ENCODE peak calls at places on chromosomes 11 and 22, in seven cellular contexts. A is MM.1S, Z is GM23338, L is HCT116, P is HepG2, X is mammary epithelial cell, Q is GM23248. U is an unnamed sample.

GRCh38 chr11:65917077-65917433 is 1.8 kb downstream of the C11orf68 start:
- DNase-seq in X (no peak), P (no peak), Z (no peak), L (no peak), Q (no peak), A (no peak), U (no peak)

GRCh38 chr11:118619444-118620205 is 12.2 kb downstream of the PHLDB1 start:
- DNase-seq in P (no peak), Z (no peak), Q (peak), X (peak), L (no peak), A (no peak), U (peak)

GRCh38 chr11:132744771-132745170 is 787.5 kb downstream of the OPCML start:
- DNase-seq in Z (no peak), P (no peak), Q (peak), X (no peak), A (no peak), L (no peak), U (no peak)

GRCh38 chr11:64854534-64855502 is 10.4 kb upstream of the CDC42BPG start:
- DNase-seq in X (peak), A (no peak), P (peak), L (peak), Z (no peak), Q (peak), U (peak)

GRCh38 chr22:26777402-26777801 is 120.0 kb downstream of the MIAT start:
- DNase-seq in X (no peak), Z (peak), P (no peak), Q (peak), L (no peak), A (no peak), U (no peak)

GRCh38 chr11:67507242-67507890 is 596 bp downstream of the CDK2AP2 start:
- DNase-seq in L (peak), P (no peak), A (peak), Z (peak), X (no peak), Q (peak), U (peak)

GRCh38 chr11:126452718-126453117 is 97.2 kb downstream of the ST3GAL4 start:
- DNase-seq in X (no peak), A (no peak), Z (peak), P (no peak), L (no peak), Q (no peak), U (no peak)

GRCh38 chr22:43289976-43290663 is 53.1 kb downstream of the SCUBE1 start:
- DNase-seq in L (no peak), X (peak), Q (peak), P (no peak), Z (no peak), A (no peak), U (peak)

GRCh38 chr11:70597006-70597555 is 198.8 kb downstream of the CTTN start:
- DNase-seq in P (no peak), A (no peak), L (no peak), Q (no peak), Z (no peak), X (no peak), U (no peak)

GRCh38 chr11:100789500-100789899 is 102.4 kb downstream of the ARHGAP42 start:
- DNase-seq in L (no peak), P (peak), X (no peak), Q (no peak), Z (no peak), A (no peak), U (peak)

GRCh38 chr11:58888579-58888978 is 44.1 kb upstream of the GLYATL2 start:
- DNase-seq in A (no peak), L (no peak), X (no peak), Z (no peak), Q (no peak), P (no peak), U (no peak)

GRCh38 chr22:47548953-47549740 is 786.7 kb downstream of the TBC1D22A start:
- DNase-seq in A (no peak), Z (no peak), X (no peak), Q (no peak), L (no peak), P (no peak), U (no peak)

GRCh38 chr11:86463955-86464354 is 89.3 kb downstream of the CCDC81 start:
- DNase-seq in A (no peak), Q (no peak), X (no peak), L (no peak), P (no peak), Z (no peak), U (no peak)

GRCh38 chr11:8317164-8317563 is 53.5 kb upstream of the LMO1 start:
- DNase-seq in X (no peak), A (no peak), L (no peak), Z (no peak), Q (peak), P (no peak), U (peak)

GRCh38 chr11:133951484-133952198 is 5.1 kb downstream of the IGSF9B start:
- DNase-seq in L (no peak), X (no peak), Q (peak), P (no peak), A (no peak), Z (peak), U (no peak)

GRCh38 chr11:65403607-65404121 is 17.2 kb downstream of the FRMD8 start:
- DNase-seq in Q (no peak), A (no peak), X (no peak), L (no peak), Z (no peak), P (no peak), U (no peak)

GRCh38 chr11:69841859-69842698 is 22.9 kb upstream of the FGF3 start:
- DNase-seq in X (no peak), L (peak), Q (peak), Z (peak), A (peak), P (no peak), U (no peak)

GRCh38 chr11:95549276-95549675 is 240.3 kb downstream of the FAM76B start:
- DNase-seq in Z (no peak), A (no peak), L (no peak), P (no peak), Q (no peak), X (no peak), U (no peak)

GRCh38 chr11:12494699-12495098 is 117.3 kb downstream of the PARVA start:
- DNase-seq in P (no peak), L (no peak), Z (no peak), Q (peak), X (no peak), A (no peak), U (peak)

GRCh38 chr11:46917109-46918086 is 952 bp downstream of the LRP4 start:
- DNase-seq in A (no peak), Q (peak), X (no peak), L (no peak), P (peak), Z (peak), U (no peak)

GRCh38 chr22:37464181-37464580 is 22.0 kb downstream of the MFNG start:
- DNase-seq in L (no peak), Q (no peak), X (no peak), A (no peak), P (no peak), Z (no peak), U (no peak)
- H3K4me2 ChIP-seq in L (no peak), Q (no peak), X (no peak), A (no peak), P (no peak), Z (no peak), U (no peak)

GRCh38 chr22:19150482-19151328 is 613 bp upstream of the GSC2 start:
- DNase-seq in Z (no peak), A (no peak), P (no peak), X (no peak), L (no peak), Q (no peak), U (no peak)
- TF ChIP-seq EZH2 in Z (peak), A (no peak), P (no peak), X (peak), L (no peak), Q (peak), U (peak)

GRCh38 chr22:23262474-23263332 is 82.4 kb downstream of the BCR start:
- DNase-seq in P (no peak), X (no peak), L (no peak), Z (no peak), Q (no peak), A (no peak), U (no peak)

GRCh38 chr22:23259916-23260644 is 79.8 kb downstream of the BCR start:
- DNase-seq in Z (peak), Q (no peak), X (no peak), A (no peak), L (no peak), P (no peak), U (no peak)

GRCh38 chr22:23260645-23261581 is 80.6 kb downstream of the BCR start:
- DNase-seq in Z (no peak), L (no peak), Q (no peak), P (no peak), X (no peak), A (no peak), U (no peak)

GRCh38 chr22:23263651-23264555 is 83.6 kb downstream of the BCR start:
- DNase-seq in X (peak), L (no peak), P (no peak), A (no peak), Z (no peak), Q (no peak), U (no peak)

GRCh38 chr22:23261900-23262450 is 81.7 kb downstream of the BCR start:
- DNase-seq in Q (no peak), Z (no peak), A (no peak), L (no peak), P (no peak), X (no peak), U (no peak)
- H3K4me2 ChIP-seq in Q (no peak), Z (no peak), A (no peak), L (no peak), P (no peak), X (no peak), U (no peak)

GRCh38 chr11:116500833-116501622 is 271.8 kb downstream of the BUD13 start:
- DNase-seq in L (no peak), Z (peak), P (no peak), X (no peak), A (no peak), Q (no peak), U (no peak)

GRCh38 chr11:116499396-116500001 is 273.3 kb downstream of the BUD13 start:
- DNase-seq in L (peak), Q (peak), X (peak), Z (peak), P (peak), A (peak), U (peak)

GRCh38 chr11:116501728-116502127 is 271.1 kb downstream of the BUD13 start:
- DNase-seq in Z (no peak), A (no peak), L (no peak), P (no peak), X (no peak), Q (no peak), U (no peak)

GRCh38 chr11:116498161-116498560 is 274.6 kb downstream of the BUD13 start:
- DNase-seq in A (no peak), P (no peak), X (no peak), Q (no peak), L (no peak), Z (no peak), U (no peak)

GRCh38 chr11:116500002-116500832 is 272.6 kb downstream of the BUD13 start:
- DNase-seq in L (no peak), A (no peak), Q (no peak), X (no peak), Z (peak), P (no peak), U (no peak)
- TF ChIP-seq EZH2 in L (no peak), A (no peak), Q (peak), X (no peak), Z (no peak), P (no peak), U (no peak)

GRCh38 chr11:61201476-61201875 is 1.8 kb upstream of the PGA3 start:
- DNase-seq in Z (no peak), P (no peak), Q (no peak), L (no peak), X (no peak), A (peak), U (no peak)
- H3K4me2 ChIP-seq in Z (no peak), P (no peak), Q (no peak), L (no peak), X (no peak), A (no peak), U (no peak)

GRCh38 chr22:46263208-46263575 is at the start of gene PKDREJ:
- DNase-seq in Q (no peak), L (no peak), Z (no peak), P (no peak), A (no peak), X (no peak), U (no peak)
- TF ChIP-seq EZH2 in Q (no peak), L (no peak), Z (no peak), P (no peak), A (no peak), X (no peak), U (no peak)

DNA sequence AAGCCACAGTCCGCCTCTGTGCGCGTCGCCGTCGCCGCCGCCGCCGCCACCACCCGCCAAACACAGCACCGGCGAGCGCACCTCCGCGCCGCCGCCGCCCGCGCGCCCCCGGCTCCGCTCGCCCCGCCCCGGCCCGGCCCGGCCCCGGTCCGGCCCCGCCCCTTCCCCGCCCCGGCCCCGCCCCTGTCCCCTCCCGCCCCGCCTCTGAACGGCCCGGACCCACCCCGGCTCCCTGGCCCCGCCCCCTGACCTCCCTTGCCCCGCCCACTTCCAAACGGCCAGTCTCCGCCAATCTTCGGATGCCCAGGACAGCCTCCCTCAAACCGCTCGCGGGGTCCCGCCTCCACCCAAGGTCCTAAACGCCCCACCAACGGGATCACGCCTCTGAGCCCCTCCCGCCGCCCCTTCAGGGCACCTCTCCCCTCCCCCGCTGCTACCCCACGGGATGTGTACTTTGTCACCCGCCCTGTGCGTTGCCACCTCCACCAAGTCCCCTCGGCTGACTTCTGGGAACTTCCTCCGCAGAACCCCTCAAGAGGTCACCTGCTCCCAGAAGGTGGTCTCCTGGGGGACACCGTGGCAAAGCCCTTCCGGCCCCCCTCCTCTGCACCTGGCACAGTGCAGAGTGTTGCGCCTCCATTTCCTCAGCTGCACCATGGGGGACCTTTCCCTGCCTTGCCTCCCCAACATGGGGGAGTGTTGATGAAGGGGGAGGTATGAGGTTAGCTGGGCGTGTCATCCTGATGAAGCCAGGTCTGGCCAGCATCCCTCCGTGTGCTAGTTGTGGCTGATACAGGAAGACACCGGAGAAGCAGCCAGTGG is at the start of gene KIAA0930:
- DNase-seq in Z (peak), X (peak), Q (peak), L (peak), A (peak), P (peak), U (peak)
- H3K4me2 ChIP-seq in Z (peak), X (peak), Q (peak), L (peak), A (peak), P (peak), U (peak)

GRCh38 chr11:10400856-10401255 is 54.2 kb upstream of the AMPD3 start:
- DNase-seq in P (no peak), L (no peak), Z (no peak), X (no peak), A (peak), Q (peak), U (no peak)
- TF ChIP-seq EZH2 in P (no peak), L (no peak), Z (no peak), X (no peak), A (no peak), Q (no peak), U (no peak)

GRCh38 chr11:77204792-77205466 is 76.9 kb downstream of the MYO7A start:
- DNase-seq in L (no peak), Z (no peak), A (peak), Q (no peak), X (no peak), P (no peak), U (no peak)

GRCh38 chr11:77201370-77201769 is 73.3 kb downstream of the MYO7A start:
- DNase-seq in L (no peak), X (no peak), Z (no peak), P (no peak), A (no peak), Q (no peak), U (no peak)

GRCh38 chr11:77203901-77204755 is 76.1 kb downstream of the MYO7A start:
- DNase-seq in A (peak), Z (no peak), Q (no peak), X (no peak), L (no peak), P (no peak), U (no peak)

GRCh38 chr11:77201991-77202841 is 74.2 kb downstream of the MYO7A start:
- DNase-seq in Z (no peak), A (peak), L (no peak), Q (no peak), P (no peak), X (no peak), U (no peak)

DNA sequence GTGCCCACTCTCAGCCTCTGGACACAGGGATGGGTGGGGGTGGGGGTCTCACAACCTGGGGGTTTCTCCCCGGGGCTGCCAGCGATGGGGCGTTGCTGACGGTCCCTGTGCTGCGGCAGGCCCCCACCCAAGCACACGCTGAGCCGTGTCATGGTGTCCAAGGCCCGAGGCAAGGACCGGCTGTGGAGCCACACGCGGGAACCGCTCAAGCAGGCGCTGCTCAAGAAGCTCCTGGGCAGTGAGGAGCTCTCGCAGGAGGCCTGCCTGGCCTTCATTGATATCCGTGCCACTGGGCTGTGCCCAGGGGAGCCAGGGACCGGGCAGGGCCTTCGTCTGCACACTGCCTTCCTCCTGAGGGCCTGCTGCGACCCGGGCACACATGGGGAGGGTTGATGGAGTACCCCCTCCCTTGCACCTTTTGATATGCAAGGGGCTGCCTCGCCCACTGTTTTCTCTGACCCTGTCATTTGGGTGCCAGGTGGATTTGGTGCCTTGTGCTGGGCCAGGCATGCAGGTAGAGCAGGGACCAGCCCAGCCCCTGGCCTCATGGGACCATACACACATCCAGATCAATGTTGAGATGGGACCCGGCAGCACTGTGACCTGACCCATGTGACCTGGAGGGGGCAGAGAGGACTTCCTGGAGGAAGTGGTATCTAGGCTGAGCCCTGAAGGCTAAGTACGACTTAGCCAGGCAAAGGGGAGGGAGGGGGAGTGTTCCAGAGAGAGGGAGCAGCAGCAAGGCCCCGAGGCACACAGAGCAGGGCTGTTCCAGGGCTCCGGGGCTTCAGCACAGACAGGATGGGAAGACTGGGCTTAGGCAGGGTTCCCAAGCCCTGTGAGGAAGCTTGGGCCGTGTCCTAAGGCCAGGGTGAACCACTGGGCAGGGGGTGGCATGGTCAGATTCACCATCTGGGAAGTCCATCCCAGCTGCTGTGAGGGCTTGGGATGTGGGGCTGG is 75.2 kb downstream of the MYO7A start:
- DNase-seq in Q (no peak), P (no peak), X (no peak), L (no peak), Z (no peak), A (peak), U (no peak)
- H3K4me2 ChIP-seq in Q (no peak), P (no peak), X (no peak), L (no peak), Z (no peak), A (no peak), U (no peak)